ENCODE peak calls at places on chromosomes 6 and 20, in seven cellular contexts. O is fibroblast of lung; N is CD8-positive, alpha-beta memory T cell; R is right atrium auricular region; I is right lobe of liver; H is epithelial cell of prostate; U is esophagus squamous epithelium. X is an unnamed sample.

GRCh38 chr20:46394872-46395470 is 11.4 kb downstream of the ELMO2 start:
- DNase-seq in O (no peak), N (no peak), R (no peak), I (no peak), H (no peak), U (no peak), X (no peak)

GRCh38 chr6:3625980-3626533 is 125.5 kb downstream of the PXDC1 start:
- DNase-seq in O (no peak), N (no peak), R (peak; percentile 40), I (no peak), H (no peak), U (no peak), X (peak; percentile 74)

GRCh38 chr6:5782783-5783567 is 223.8 kb downstream of the NRN1 start:
- DNase-seq in O (peak; percentile 27), N (no peak), R (no peak), I (no peak), H (no peak), U (no peak), X (no peak)

GRCh38 chr6:54891536-54891935 is 45.0 kb downstream of the FAM83B start:
- DNase-seq in O (no peak), N (no peak), R (no peak), I (no peak), H (no peak), U (no peak), X (no peak)

GRCh38 chr20:9467995-9468394 is 46.4 kb upstream of the LAMP5 start:
- DNase-seq in O (no peak), N (no peak), R (no peak), I (no peak), H (no peak), U (no peak), X (no peak)

GRCh38 chr6:36285187-36285612 is 15.3 kb downstream of the PNPLA1 start:
- DNase-seq in O (no peak), N (no peak), R (no peak), I (no peak), H (no peak), U (no peak), X (no peak)

GRCh38 chr20:2763186-2763585 is 37.2 kb downstream of the CPXM1 start:
- DNase-seq in O (no peak), N (no peak), R (no peak), I (no peak), H (no peak), U (no peak), X (no peak)

GRCh38 chr6:56230976-56231566 is 16.3 kb downstream of the COL21A1 start:
- DNase-seq in O (no peak), N (no peak), R (no peak), I (no peak), H (no peak), U (no peak), X (no peak)

GRCh38 chr6:89950879-89951391 is 56.7 kb downstream of the GJA10 start:
- DNase-seq in O (no peak), N (no peak), R (no peak), I (no peak), H (peak; percentile 83), U (no peak), X (no peak)

GRCh38 chr6:14417377-14417776 is 299.8 kb downstream of the CD83 start:
- DNase-seq in O (no peak), N (no peak), R (no peak), I (no peak), H (peak; percentile 12), U (no peak), X (no peak)

GRCh38 chr20:59455392-59456341 is 148.7 kb upstream of the PHACTR3 start:
- DNase-seq in O (peak; percentile 8), N (no peak), R (no peak), I (no peak), H (no peak), U (no peak), X (no peak)

DNA sequence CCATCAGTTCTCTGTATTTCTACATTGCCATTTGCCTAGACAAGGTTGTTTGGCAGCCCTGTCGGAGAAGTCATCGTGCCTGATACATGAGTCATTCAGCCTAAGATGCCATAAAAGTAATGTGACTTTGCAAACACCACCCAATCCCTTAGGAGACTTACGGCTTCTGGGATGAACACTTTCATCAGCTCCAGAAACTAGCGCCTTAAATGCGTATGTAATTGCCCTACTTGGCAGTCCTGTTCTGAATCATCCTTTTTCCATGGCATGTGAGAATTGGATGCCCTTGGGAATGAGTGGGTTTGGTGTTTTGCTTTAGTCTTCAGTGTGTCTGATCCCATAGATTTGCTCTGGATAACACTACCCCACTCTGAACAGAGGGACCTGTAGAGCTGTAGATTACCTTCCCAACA is 158.5 kb downstream of the SASH1 start:
- DNase-seq in O (peak; percentile 92), N (no peak), R (peak; percentile 82), I (no peak), H (no peak), U (no peak), X (peak; percentile 92)
- H3K27ac ChIP-seq in O (peak overlapping the region; percentile 81), N (no peak overlapping the region), R (peak overlapping the region; percentile 84), I (no peak overlapping the region), H (no peak overlapping the region), U (peak overlapping the region; percentile 33), X (peak overlapping the region; percentile 60)

DNA sequence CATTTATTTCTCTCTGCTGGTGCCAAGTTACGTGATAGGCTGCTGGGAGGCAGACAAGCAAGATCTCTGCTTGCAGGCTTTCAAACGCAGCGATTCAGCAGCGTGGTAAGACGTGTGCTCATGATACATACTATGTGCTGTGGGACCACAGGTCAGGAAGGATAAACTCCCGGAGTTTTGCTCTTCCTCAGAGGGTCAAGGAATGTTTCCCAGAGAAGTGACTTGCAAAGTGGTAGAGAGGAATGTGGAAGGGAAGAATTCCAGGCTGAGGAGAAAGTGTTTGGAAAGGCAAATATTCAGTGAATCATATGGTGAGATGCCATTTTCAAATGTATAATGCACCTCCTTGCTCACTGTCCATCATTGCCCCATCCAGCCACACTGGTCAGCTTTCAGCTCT is 46.5 kb downstream of the UTRN start:
- DNase-seq in O (peak; percentile 51), N (no peak), R (no peak), I (no peak), H (no peak), U (no peak), X (peak; percentile 62)
- H3K27ac ChIP-seq in O (peak overlapping the region; percentile 54), N (no peak overlapping the region), R (no peak overlapping the region), I (no peak overlapping the region), H (peak overlapping the region; percentile 32), U (peak overlapping the region; percentile 2), X (no peak overlapping the region)

DNA sequence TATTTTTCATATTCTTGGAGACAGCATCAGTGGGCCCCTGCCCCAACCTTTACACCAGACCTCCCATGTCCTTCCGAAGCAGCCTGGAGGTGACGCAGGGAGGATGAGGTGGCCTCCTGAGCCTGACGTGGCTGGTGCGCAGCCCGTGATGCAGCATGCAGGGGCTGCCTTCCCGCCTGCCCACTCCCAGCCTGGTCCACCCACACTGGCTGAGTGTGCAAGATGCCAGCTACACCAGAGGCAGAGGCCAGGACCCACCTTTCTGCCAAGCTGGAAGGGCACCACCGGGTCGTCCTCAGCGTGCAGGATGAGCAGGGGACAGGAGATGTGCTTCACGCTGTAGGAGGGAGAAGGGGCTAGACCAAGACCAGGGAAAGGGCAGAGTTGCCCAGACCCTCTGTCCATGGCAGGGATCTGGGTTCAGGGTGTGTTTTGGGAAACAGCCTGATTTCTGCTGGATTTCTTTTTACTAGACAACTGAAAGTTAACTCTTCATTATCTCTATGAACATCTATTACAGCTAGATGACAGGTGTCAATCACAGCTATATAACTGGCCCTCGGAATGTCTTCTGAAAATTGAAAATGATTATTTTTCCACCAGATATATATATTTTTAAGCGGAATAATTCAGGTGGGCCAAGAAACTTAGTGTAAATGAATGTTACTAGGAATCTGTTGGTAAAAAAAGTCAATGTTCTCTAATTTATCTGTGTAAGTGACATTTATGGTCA is 55.6 kb downstream of the PYGB start:
- DNase-seq in O (no peak), N (no peak), R (no peak), I (no peak), H (no peak), U (no peak), X (no peak)
- H3K27ac ChIP-seq in O (no peak overlapping the region), N (no peak overlapping the region), R (no peak overlapping the region), I (no peak overlapping the region), H (no peak overlapping the region), U (no peak overlapping the region), X (no peak overlapping the region)

DNA sequence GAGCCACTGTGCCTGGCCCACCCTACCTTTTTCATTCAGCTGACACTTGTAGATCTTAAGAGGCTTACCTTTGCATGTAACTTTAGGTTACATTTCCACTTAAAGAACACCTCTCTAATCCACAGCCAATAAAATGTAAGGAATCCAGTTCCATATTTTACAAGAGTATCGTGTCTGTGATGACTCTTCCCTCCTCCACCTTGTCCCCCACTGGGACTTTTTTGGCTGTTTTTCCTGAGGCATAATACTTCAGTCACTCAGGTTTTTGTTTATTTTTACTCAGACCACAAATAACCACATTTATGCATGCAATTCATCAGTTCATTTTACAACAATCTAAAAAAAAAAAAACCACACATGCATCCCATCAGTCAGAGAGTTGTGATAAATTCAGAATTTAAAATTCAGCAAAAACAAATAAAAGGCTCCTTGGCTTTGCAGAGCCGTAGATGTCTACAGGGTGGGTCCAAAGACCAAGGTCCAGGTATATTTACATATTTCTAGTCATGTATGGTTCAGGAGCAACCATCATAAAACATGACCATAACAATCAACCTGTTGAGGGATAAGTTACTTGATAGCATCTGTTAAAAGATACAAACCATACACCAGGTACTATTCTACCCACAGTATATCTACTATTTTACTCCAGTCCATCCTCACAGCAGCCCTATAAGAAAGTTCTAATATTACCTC is 9.9 kb downstream of the ATXN1 start:
- DNase-seq in O (no peak), N (no peak), R (no peak), I (no peak), H (no peak), U (no peak), X (no peak)
- H3K27ac ChIP-seq in O (no peak overlapping the region), N (no peak overlapping the region), R (no peak overlapping the region), I (no peak overlapping the region), H (peak overlapping the region; percentile 92), U (peak overlapping the region; percentile 23), X (no peak overlapping the region)

GRCh38 chr6:9155836-9156235 is 720.5 kb upstream of the SLC35B3 start:
- DNase-seq in O (no peak), N (no peak), R (no peak), I (no peak), H (no peak), U (no peak), X (no peak)
- H3K27ac ChIP-seq in O (no peak overlapping the region), N (no peak overlapping the region), R (no peak overlapping the region), I (no peak overlapping the region), H (no peak overlapping the region), U (no peak overlapping the region), X (no peak overlapping the region)